ENCODE peak calls at places on chromosomes 12 and 14, in five cellular contexts. L is NCI-H524; P is AG20443; S is NCI-H1092 treated with DMSO at 0.1 percent for 48 hours; Q is activated T-cell treated with anti-CD3 and anti-CD28 coated beads, Interleukin-2, amount 50 U/mL, for 1 hour. F is an unnamed sample.

GRCh38 chr12:124289634-124290600 is 5.0 kb upstream of the RFLNA start:
- DNase-seq in L (no peak), P (peak; percentile 86), S (no peak), Q (no peak), F (no peak)

GRCh38 chr12:46555379-46555778 is 182.8 kb upstream of the SLC38A2 start:
- DNase-seq in L (peak; percentile 53), P (peak; percentile 53), S (no peak), Q (no peak), F (no peak)

GRCh38 chr14:61568572-61569011 is 126.7 kb upstream of the HIF1A start:
- DNase-seq in L (peak; percentile 73), P (no peak), S (peak; percentile 38), Q (peak; percentile 72), F (peak; percentile 65)

GRCh38 chr14:92962831-92963095 is 39.8 kb downstream of the CHGA start:
- DNase-seq in L (no peak), P (no peak), S (no peak), Q (no peak), F (no peak)

GRCh38 chr14:74911704-74912103 is 11.4 kb downstream of the RPS6KL1 start:
- DNase-seq in L (no peak), P (no peak), S (no peak), Q (no peak), F (no peak)

GRCh38 chr14:55684956-55685584 is 105.1 kb downstream of the KTN1 start:
- DNase-seq in L (no peak), P (peak; percentile 35), S (no peak), Q (no peak), F (no peak)

GRCh38 chr12:124614512-124615292 is 47.3 kb upstream of the NCOR2 start:
- DNase-seq in L (no peak), P (no peak), S (no peak), Q (no peak), F (no peak)

GRCh38 chr14:68820119-68820518 is 27.3 kb upstream of the ZFP36L1 start:
- DNase-seq in L (no peak), P (no peak), S (no peak), Q (no peak), F (peak; percentile 45)

GRCh38 chr12:25295361-25295760 is 44.6 kb upstream of the KRAS start:
- DNase-seq in L (no peak), P (peak; percentile 16), S (no peak), Q (no peak), F (no peak)

GRCh38 chr12:120677765-120678473 is 9.0 kb upstream of the MLEC start:
- DNase-seq in L (no peak), P (peak; percentile 29), S (no peak), Q (no peak), F (peak; percentile 58)

GRCh38 chr14:68722186-68722585 is 70.7 kb downstream of the ZFP36L1 start:
- DNase-seq in L (no peak), P (no peak), S (no peak), Q (no peak), F (no peak)

GRCh38 chr14:60657609-60657983 is 8.3 kb upstream of the SIX1 start:
- DNase-seq in L (peak; percentile 45), P (no peak), S (peak; percentile 65), Q (no peak), F (no peak)

GRCh38 chr12:76898472-76898871 is 19.7 kb upstream of the CSRP2 start:
- DNase-seq in L (no peak), P (no peak), S (no peak), Q (no peak), F (no peak)

GRCh38 chr12:5073838-5074237 is 30.2 kb downstream of the KCNA5 start:
- DNase-seq in L (peak; percentile 33), P (peak; percentile 74), S (no peak), Q (no peak), F (no peak)

GRCh38 chr14:39230416-39230815 is 3.3 kb upstream of the MIA2 start:
- DNase-seq in L (peak; percentile 10), P (no peak), S (no peak), Q (no peak), F (no peak)

GRCh38 chr12:52526511-52526951 is 6.3 kb upstream of the KRT5 start:
- DNase-seq in L (no peak), P (no peak), S (no peak), Q (no peak), F (peak; percentile 27)

GRCh38 chr14:59585891-59586554 is 9.4 kb upstream of the CCDC175 start:
- DNase-seq in L (no peak), P (no peak), S (no peak), Q (no peak), F (no peak)

GRCh38 chr12:52121848-52122838 is 42.6 kb downstream of the SMIM41 start:
- DNase-seq in L (peak; percentile 63), P (peak; percentile 84), S (peak; percentile 42), Q (peak; percentile 65), F (peak; percentile 64)

GRCh38 chr12:78703820-78704525 is 160.6 kb upstream of the SYT1 start:
- DNase-seq in L (no peak), P (peak; percentile 43), S (no peak), Q (no peak), F (no peak)

GRCh38 chr14:105838591-105839424 is 312.4 kb downstream of the TMEM121 start:
- DNase-seq in L (no peak), P (no peak), S (no peak), Q (no peak), F (no peak)

GRCh38 chr12:79255326-79255725 is 390.8 kb downstream of the SYT1 start:
- DNase-seq in L (no peak), P (no peak), S (no peak), Q (no peak), F (no peak)

GRCh38 chr12:130764073-130764472 is 48.0 kb upstream of the RIMBP2 start:
- DNase-seq in L (no peak), P (no peak), S (no peak), Q (no peak), F (no peak)

GRCh38 chr12:91804533-91804932 is 341.1 kb downstream of the BTG1 start:
- DNase-seq in L (no peak), P (no peak), S (no peak), Q (no peak), F (no peak)

GRCh38 chr12:68614772-68615171 is 4.1 kb downstream of the RAP1B start:
- DNase-seq in L (no peak), P (no peak), S (no peak), Q (no peak), F (no peak)

GRCh38 chr14:36091096-36091495 is 85.4 kb downstream of the PTCSC3 start:
- DNase-seq in L (no peak), P (peak; percentile 85), S (no peak), Q (no peak), F (peak; percentile 50)

GRCh38 chr14:87066221-87066817 is 926.7 kb downstream of the GALC start:
- DNase-seq in L (peak; percentile 32), P (no peak), S (no peak), Q (no peak), F (no peak)

GRCh38 chr12:122067966-122068365 is 10.6 kb upstream of the MLXIP start:
- DNase-seq in L (no peak), P (no peak), S (peak; percentile 18), Q (peak; percentile 29), F (peak; percentile 89)

GRCh38 chr12:42486407-42486806 is 103.1 kb downstream of the PRICKLE1 start:
- DNase-seq in L (no peak), P (no peak), S (no peak), Q (no peak), F (no peak)

GRCh38 chr14:87840906-87841305 is 152.1 kb downstream of the GALC start:
- DNase-seq in L (no peak), P (no peak), S (no peak), Q (no peak), F (no peak)

GRCh38 chr14:56892959-56893358 is 82.7 kb upstream of the OTX2 start:
- DNase-seq in L (no peak), P (no peak), S (no peak), Q (no peak), F (no peak)

GRCh38 chr12:47843226-47843980 is 23.7 kb upstream of the HDAC7 start:
- DNase-seq in L (peak; percentile 59), P (no peak), S (no peak), Q (no peak), F (no peak)

GRCh38 chr12:127559349-127560040 is 707.5 kb upstream of the TMEM132C start:
- DNase-seq in L (no peak), P (peak; percentile 70), S (peak; percentile 97), Q (no peak), F (no peak)

GRCh38 chr12:51127050-51127729 is 43.8 kb upstream of the CSRNP2 start:
- DNase-seq in L (no peak), P (no peak), S (no peak), Q (no peak), F (no peak)

GRCh38 chr12:42039146-42039545 is 105.5 kb downstream of the GXYLT1 start:
- DNase-seq in L (no peak), P (peak; percentile 68), S (no peak), Q (no peak), F (no peak)